ENCODE peak calls at places on chromosome 18, in four cellular contexts. J is HCT116, Q is K562, P is HepG2. Z is an unnamed sample.

GRCh38 chr18:37453754-37454153 is 111.8 kb downstream of the CELF4 start:
- DNase-seq in J (no peak), Q (no peak), P (no peak), Z (no peak)

GRCh38 chr18:213977-214376 is 53.9 kb downstream of the THOC1 start:
- DNase-seq in Q (no peak), J (no peak), P (no peak), Z (no peak)

GRCh38 chr18:43571078-43571689 is 293.9 kb upstream of the SYT4 start:
- DNase-seq in P (peak), Q (peak), J (no peak), Z (no peak)

GRCh38 chr18:76412010-76412817 is 82.8 kb downstream of the ZNF516 start:
- DNase-seq in P (no peak), J (no peak), Q (no peak), Z (no peak)

GRCh38 chr18:8706981-8707940 is 1.9 kb downstream of the MTCL1 start:
- DNase-seq in P (no peak), J (no peak), Q (no peak), Z (no peak)

GRCh38 chr18:80143876-80144275 is 34.8 kb downstream of the ADNP2 start:
- DNase-seq in P (no peak), J (no peak), Q (no peak), Z (no peak)

GRCh38 chr18:23661735-23662308 is 889 bp downstream of the ANKRD29 start:
- DNase-seq in J (no peak), P (no peak), Q (no peak), Z (no peak)

GRCh38 chr18:63062246-63062645 is 257.3 kb downstream of the BCL2 start:
- DNase-seq in P (no peak), Q (no peak), J (no peak), Z (no peak)

GRCh38 chr18:60350975-60351374 is 21.6 kb downstream of the MC4R start:
- DNase-seq in Q (no peak), P (no peak), J (no peak), Z (no peak)
- TF ChIP-seq TCF7L2 in Q (no peak), P (no peak), J (no peak), Z (no peak)

GRCh38 chr18:12751503-12751884 is 48.7 kb downstream of the PSMG2 start:
- DNase-seq in Q (no peak), P (no peak), J (no peak), Z (no peak)
- TF ChIP-seq CTCF in Q (no peak), P (no peak), J (no peak), Z (no peak)

GRCh38 chr18:3747176-3747973 is 297.4 kb downstream of the TGIF1 start:
- DNase-seq in P (no peak), Q (no peak), J (no peak), Z (no peak)
- TF ChIP-seq REST in P (no peak), Q (no peak), J (no peak), Z (no peak)

DNA sequence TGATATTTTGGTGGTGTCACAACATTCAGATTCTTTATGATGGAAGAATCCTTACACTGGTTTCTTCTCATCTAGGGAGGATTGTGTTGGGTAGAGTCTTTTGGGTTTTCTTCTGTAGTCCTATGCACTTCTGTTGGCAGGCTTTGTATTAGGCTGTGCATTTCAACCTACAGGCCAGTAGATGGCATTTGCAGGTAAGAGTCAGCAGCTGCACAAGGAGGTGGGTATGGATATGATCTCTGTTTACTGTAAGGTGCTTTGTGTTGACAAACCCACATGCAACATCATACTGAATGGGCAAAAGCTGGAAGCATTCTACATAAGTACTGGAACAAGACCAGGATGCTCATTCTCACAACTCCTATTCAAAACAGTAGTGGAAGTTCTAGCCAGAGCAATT is 656.8 kb downstream of the METTL4 start:
- DNase-seq in Q (no peak), P (peak), J (peak), Z (no peak)
- TF ChIP-seq TCF7L2 in Q (no peak), P (no peak), J (no peak), Z (no peak)

DNA sequence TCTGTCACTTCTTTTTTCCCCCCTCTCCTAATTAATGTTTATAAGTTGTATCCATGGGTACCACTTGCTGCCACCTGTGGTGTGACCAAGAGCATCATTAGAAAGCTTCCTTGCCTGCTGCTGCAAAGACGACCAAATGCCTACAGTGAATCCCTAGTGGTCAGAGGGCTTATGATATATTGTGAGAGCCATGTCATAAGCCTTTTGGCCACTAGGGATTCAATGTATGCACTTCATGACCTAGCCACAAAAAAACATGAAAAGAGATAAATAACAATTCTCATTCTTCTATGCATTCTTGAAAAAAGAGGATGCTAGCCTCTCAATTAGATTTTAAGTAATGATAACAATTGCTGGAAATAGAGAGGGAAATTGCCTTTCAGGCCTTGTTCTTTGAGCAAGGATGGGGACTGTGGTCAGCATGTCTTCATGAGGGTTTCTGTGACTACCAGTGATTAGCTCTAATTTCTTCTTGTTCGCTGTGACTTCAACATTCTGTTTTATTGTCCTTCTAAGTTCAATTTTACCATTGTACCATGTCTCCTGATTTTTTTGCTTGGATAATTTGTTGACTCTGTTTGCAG is 435.3 kb downstream of the TGIF1 start:
- DNase-seq in J (peak), P (peak), Q (peak), Z (no peak)
- TF ChIP-seq CTCF in J (no peak), P (no peak), Q (peak), Z (peak)